ENCODE peak calls at places on chromosomes 7 and 10, in nine cellular contexts. K is Right ventricle myocardium superior, G is AG10803, H is neural crest cell, S is nucleus accumbens, Z is NCI-H226, T is mammary epithelial cell, J is nephron progenitor cell, L is T1000. I is an unnamed sample.

GRCh38 chr7:69893915-69894314 is 295.6 kb downstream of the AUTS2 start:
- DNase-seq in L (no peak), T (no peak), K (no peak), Z (no peak), H (no peak), J (no peak), S (no peak), G (peak), I (no peak)

GRCh38 chr7:127391591-127392181 is 822 bp downstream of the ZNF800 start:
- DNase-seq in K (no peak), G (peak), Z (peak), J (no peak), L (no peak), T (peak), H (peak), S (peak), I (no peak)

GRCh38 chr7:156889089-156889488 is 3.9 kb downstream of the LMBR1 start:
- DNase-seq in T (no peak), G (no peak), S (no peak), Z (no peak), H (no peak), K (no peak), L (no peak), J (no peak), I (no peak)

GRCh38 chr10:78551184-78552005 is 517.4 kb upstream of the ZMIZ1 start:
- DNase-seq in Z (no peak), H (peak), L (no peak), G (no peak), K (no peak), J (no peak), T (no peak), S (no peak), I (no peak)

GRCh38 chr7:129515381-129515780 is 13.1 kb downstream of the SMKR1 start:
- DNase-seq in L (no peak), J (no peak), G (no peak), S (no peak), Z (no peak), H (no peak), T (no peak), K (no peak), I (no peak)

GRCh38 chr10:124414077-124414476 is 4.6 kb downstream of the OAT start:
- DNase-seq in G (peak), K (no peak), H (no peak), S (no peak), T (peak), J (no peak), Z (no peak), L (no peak), I (no peak)

GRCh38 chr7:24729365-24730017 is 27.8 kb downstream of the GSDME start:
- DNase-seq in S (no peak), J (no peak), K (peak), H (no peak), G (no peak), L (no peak), Z (no peak), T (no peak), I (no peak)

GRCh38 chr7:92432299-92432946 is 14.9 kb upstream of the GATAD1 start:
- DNase-seq in G (no peak), T (no peak), S (no peak), Z (no peak), J (no peak), K (no peak), L (no peak), H (no peak), I (no peak)

GRCh38 chr10:52256832-52257691 is 57.0 kb upstream of the DKK1 start:
- DNase-seq in L (no peak), H (no peak), T (peak), J (no peak), K (no peak), S (no peak), Z (peak), G (no peak), I (no peak)

GRCh38 chr10:124732931-124733536 is 11.1 kb downstream of the FAM53B start:
- DNase-seq in S (no peak), K (peak), J (no peak), T (peak), Z (no peak), H (no peak), G (no peak), L (peak), I (peak)

GRCh38 chr10:38043516-38043915 is 33.0 kb downstream of the ZNF33A start:
- DNase-seq in Z (no peak), T (no peak), L (no peak), H (no peak), G (no peak), S (no peak), J (no peak), K (no peak), I (no peak)

GRCh38 chr7:155769701-155770100 is 42.6 kb downstream of the SHH start:
- DNase-seq in L (no peak), Z (no peak), G (peak), J (no peak), T (no peak), S (no peak), H (no peak), K (no peak), I (no peak)

GRCh38 chr10:125102821-125103220 is 57.5 kb downstream of the CTBP2 start:
- DNase-seq in G (no peak), S (no peak), Z (no peak), K (no peak), L (no peak), T (no peak), H (no peak), J (no peak), I (peak)

GRCh38 chr7:27386581-27386980 is 144.0 kb downstream of the EVX1 start:
- DNase-seq in H (no peak), K (no peak), Z (no peak), T (no peak), G (no peak), S (no peak), J (no peak), L (no peak), I (no peak)

GRCh38 chr10:119305860-119306513 is 98.6 kb downstream of the GRK5 start:
- DNase-seq in J (no peak), S (no peak), T (peak), L (peak), G (peak), Z (peak), K (peak), H (no peak), I (peak)

GRCh38 chr7:99137418-99138180 is 6.3 kb downstream of the SMURF1 start:
- DNase-seq in L (no peak), S (no peak), H (peak), K (no peak), J (peak), Z (peak), T (peak), G (peak), I (no peak)

GRCh38 chr10:90592903-90593302 is 264.9 kb downstream of the HTR7 start:
- DNase-seq in L (peak), Z (peak), J (peak), S (no peak), K (peak), G (no peak), T (peak), H (peak), I (no peak)

GRCh38 chr7:87202208-87202607 is 17.3 kb downstream of the TMEM243 start:
- DNase-seq in J (no peak), L (no peak), S (no peak), T (no peak), H (no peak), G (no peak), Z (no peak), K (no peak), I (no peak)

GRCh38 chr7:152759655-152760383 is at the start of gene ACTR3B:
- DNase-seq in Z (peak), L (peak), G (peak), K (peak), H (peak), S (peak), J (peak), T (peak), I (peak)

GRCh38 chr10:133178357-133179127 is 18.5 kb downstream of the KNDC1 start:
- DNase-seq in G (no peak), T (no peak), H (no peak), K (peak), S (no peak), Z (no peak), J (no peak), L (no peak), I (no peak)

GRCh38 chr10:5036511-5036910 is 32.9 kb upstream of the AKR1C2 start:
- DNase-seq in Z (no peak), K (no peak), S (no peak), J (no peak), L (no peak), H (no peak), G (no peak), T (no peak), I (no peak)

GRCh38 chr7:33334349-33334748 is 205.0 kb downstream of the BBS9 start:
- DNase-seq in S (no peak), G (peak), H (no peak), T (peak), K (no peak), L (no peak), Z (peak), J (no peak), I (no peak)

GRCh38 chr7:149468208-149468607 is 7.3 kb upstream of the ZNF777 start:
- DNase-seq in H (no peak), G (peak), T (peak), J (no peak), Z (no peak), K (no peak), S (no peak), L (no peak), I (no peak)

GRCh38 chr10:77391605-77392235 is 245.9 kb downstream of the KCNMA1 start:
- DNase-seq in K (peak), L (peak), G (peak), T (peak), S (peak), Z (peak), H (peak), J (peak), I (peak)